ENCODE peak calls at places on chromosomes 16 and 17, in four cellular contexts. W is cardiac muscle cell, Y is ascending aorta, R is psoas muscle. D is an unnamed sample.

GRCh38 chr17:4858068-4858879 is 25.1 kb downstream of the MINK1 start:
- DNase-seq in W (peak; percentile 57), Y (no peak), R (no peak), D (peak; percentile 40)

GRCh38 chr17:81961554-81962498 is 839 bp upstream of the NOTUM start:
- DNase-seq in W (no peak), Y (no peak), R (no peak), D (no peak)

GRCh38 chr16:30894540-30895368 is 877 bp upstream of the BCL7C start:
- DNase-seq in W (no peak), Y (no peak), R (no peak), D (peak; percentile 31)

GRCh38 chr16:68732068-68732680 is 4.9 kb upstream of the CDH1 start:
- DNase-seq in W (peak; percentile 29), Y (no peak), R (no peak), D (peak; percentile 78)

GRCh38 chr17:5128905-5129535 is 13.2 kb downstream of the USP6 start:
- DNase-seq in W (no peak), Y (no peak), R (no peak), D (no peak)

GRCh38 chr17:31581491-31581890 is 190.0 kb downstream of the RAB11FIP4 start:
- DNase-seq in W (no peak), Y (no peak), R (peak; percentile 49), D (no peak)

GRCh38 chr17:17723354-17724261 is 42.4 kb downstream of the RAI1 start:
- DNase-seq in W (peak; percentile 69), Y (no peak), R (no peak), D (peak; percentile 59)

GRCh38 chr17:8019665-8020064 is 17.2 kb downstream of the GUCY2D start:
- DNase-seq in W (no peak), Y (no peak), R (no peak), D (peak; percentile 91)

GRCh38 chr17:75664099-75664549 is 2.8 kb downstream of the RECQL5 start:
- DNase-seq in W (no peak), Y (no peak), R (no peak), D (no peak)

GRCh38 chr16:88781140-88782077 is 3.6 kb downstream of the PIEZO1 start:
- DNase-seq in W (no peak), Y (no peak), R (no peak), D (no peak)

GRCh38 chr17:81031571-81032550 is 3.1 kb upstream of the BAIAP2 start:
- DNase-seq in W (no peak), Y (no peak), R (peak; percentile 20), D (no peak)

GRCh38 chr17:67290994-67291362 is 46.0 kb upstream of the HELZ start:
- DNase-seq in W (no peak), Y (no peak), R (no peak), D (no peak)

GRCh38 chr16:88560722-88561484 is 9.3 kb upstream of the ZC3H18 start:
- DNase-seq in W (peak; percentile 44), Y (no peak), R (no peak), D (no peak)

GRCh38 chr16:58913456-58913855 is 179.3 kb upstream of the GOT2 start:
- DNase-seq in W (no peak), Y (no peak), R (no peak), D (no peak)

GRCh38 chr16:1876468-1876867 is 4.5 kb upstream of the MEIOB start:
- DNase-seq in W (no peak), Y (no peak), R (no peak), D (no peak)

GRCh38 chr17:27218719-27219488 is 75.0 kb upstream of the WSB1 start:
- DNase-seq in W (no peak), Y (no peak), R (no peak), D (no peak)

GRCh38 chr17:32124985-32125847 is 17.1 kb upstream of the RHOT1 start:
- DNase-seq in W (no peak), Y (no peak), R (no peak), D (no peak)

GRCh38 chr16:73170587-73170986 is 122.7 kb upstream of the ZFHX3 start:
- DNase-seq in W (no peak), Y (no peak), R (no peak), D (no peak)

GRCh38 chr16:85055503-85056210 is 28.1 kb downstream of the KIAA0513 start:
- DNase-seq in W (peak; percentile 72), Y (peak; percentile 49), R (no peak), D (peak; percentile 17)

GRCh38 chr16:12258806-12259205 is 282.3 kb downstream of the SNX29 start:
- DNase-seq in W (no peak), Y (no peak), R (no peak), D (no peak)

GRCh38 chr16:86740817-86741799 is 162.8 kb downstream of the FOXL1 start:
- DNase-seq in W (peak; percentile 78), Y (peak; percentile 60), R (peak; percentile 45), D (peak; percentile 62)

GRCh38 chr17:75634754-75635609 is 1.7 kb downstream of the SMIM5 start:
- DNase-seq in W (no peak), Y (no peak), R (peak; percentile 9), D (no peak)

GRCh38 chr16:51526622-51527021 is 375.6 kb upstream of the SALL1 start:
- DNase-seq in W (no peak), Y (no peak), R (no peak), D (no peak)

GRCh38 chr17:13601317-13601775 is 383 bp downstream of the HS3ST3A1 start:
- DNase-seq in W (no peak), Y (no peak), R (no peak), D (no peak)

GRCh38 chr17:51000835-51001638 is 119.6 kb downstream of the SPAG9 start:
- DNase-seq in W (peak; percentile 87), Y (no peak), R (no peak), D (peak; percentile 64)
- TF ChIP-seq CTCF in W (peak; percentile 47), Y (peak; percentile 44), R (peak; percentile 62), D (peak; percentile 25)

GRCh38 chr17:1713878-1714487 is 3.8 kb upstream of the TLCD2 start:
- DNase-seq in W (peak; percentile 61), Y (no peak), R (no peak), D (peak; percentile 41)
- H3K4me3 ChIP-seq in W (peak overlapping the region; percentile 93), Y (peak overlapping the region; percentile 99), R (peak overlapping the region; percentile 97), D (peak overlapping the region; percentile 87)

DNA sequence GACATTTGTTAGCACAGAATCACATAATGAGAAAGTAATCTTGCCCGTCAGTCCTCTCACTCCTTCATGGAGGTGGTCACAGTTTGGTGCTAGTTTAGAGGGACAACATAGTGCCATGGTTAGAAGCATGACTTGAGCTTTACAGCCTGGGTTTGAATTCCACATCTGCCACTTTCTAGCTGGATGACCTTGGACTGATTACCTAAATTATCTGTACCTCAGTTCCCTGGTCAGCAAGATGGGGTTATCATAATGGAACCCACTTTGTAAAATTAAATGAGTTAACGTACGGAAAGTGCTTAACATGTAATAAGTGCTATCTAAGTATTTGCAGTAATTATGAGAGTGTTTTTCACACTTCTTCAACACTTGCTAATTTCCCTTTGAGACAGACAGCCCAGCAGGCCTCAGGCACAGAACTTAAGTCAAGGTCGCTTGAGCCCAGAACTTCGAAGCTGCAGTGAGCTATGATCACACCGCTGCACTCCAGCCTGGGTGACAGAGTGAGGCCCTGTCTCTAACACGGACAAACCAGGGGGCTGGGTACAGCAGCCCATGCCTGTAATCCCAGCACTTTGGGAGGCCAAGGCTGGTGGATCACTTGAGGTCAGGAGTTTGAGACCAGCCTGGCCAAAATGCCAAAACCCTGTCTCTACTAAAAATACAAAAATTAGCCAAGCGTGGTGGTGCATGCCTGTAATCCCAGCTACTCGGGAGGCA is 7.1 kb downstream of the VWA3A start:
- DNase-seq in W (no peak), Y (no peak), R (no peak), D (no peak)
- TF ChIP-seq CTCF in W (no peak), Y (no peak), R (no peak), D (no peak)

GRCh38 chr17:47732399-47733046 is 513 bp upstream of the TBX21 start:
- DNase-seq in W (no peak), Y (no peak), R (no peak), D (no peak)
- H3K4me3 ChIP-seq in W (peak overlapping the region; percentile 41), Y (peak overlapping the region; percentile 63), R (no peak overlapping the region), D (no peak overlapping the region)

GRCh38 chr16:65991149-65991701 is 375.3 kb upstream of the CDH5 start:
- DNase-seq in W (no peak), Y (no peak), R (no peak), D (no peak)
- TF ChIP-seq CTCF in W (no peak), Y (no peak), R (no peak), D (no peak)

DNA sequence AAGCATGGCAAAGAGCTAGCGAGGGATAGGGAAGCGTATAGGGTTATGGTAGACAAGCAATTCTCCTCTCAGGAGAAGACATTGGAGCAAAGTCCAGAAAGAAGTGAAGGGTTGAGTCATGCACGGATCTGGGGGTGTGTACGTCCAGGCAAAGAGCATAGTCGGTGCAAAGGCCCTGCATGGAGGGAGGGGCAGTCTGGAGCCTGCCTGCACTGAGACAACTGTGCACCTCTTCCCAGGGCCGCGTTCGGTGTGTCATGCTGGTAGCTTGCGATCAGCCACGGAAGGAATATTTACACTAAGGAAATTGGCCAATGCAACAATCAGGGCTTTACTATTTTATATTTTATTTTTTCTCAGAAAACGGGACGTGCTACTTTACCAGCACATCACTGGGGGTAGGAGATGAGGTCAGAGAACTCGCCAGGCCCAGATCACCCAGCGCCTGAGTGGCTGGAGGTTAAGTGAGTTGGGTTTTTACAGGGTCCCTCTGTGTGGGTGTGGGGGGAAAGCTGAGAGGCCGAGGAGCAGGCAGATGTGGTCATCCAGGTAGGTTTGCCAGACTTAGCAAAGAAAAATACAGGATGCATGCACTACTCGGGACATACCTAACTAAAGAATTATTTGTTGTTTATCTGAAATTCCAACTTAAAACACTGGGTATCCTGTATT is 6.7 kb upstream of the B9D1 start:
- DNase-seq in W (no peak), Y (no peak), R (no peak), D (no peak)
- H3K4me3 ChIP-seq in W (no peak overlapping the region), Y (no peak overlapping the region), R (no peak overlapping the region), D (no peak overlapping the region)

GRCh38 chr17:61397086-61397842 is 2.4 kb upstream of the TBX2 start:
- DNase-seq in W (peak; percentile 30), Y (no peak), R (no peak), D (no peak)
- TF ChIP-seq CTCF in W (peak; percentile 11), Y (no peak), R (no peak), D (no peak)

GRCh38 chr16:2971134-2971984 is 2.2 kb downstream of the PAQR4 start:
- DNase-seq in W (no peak), Y (no peak), R (no peak), D (no peak)
- H3K4me3 ChIP-seq in W (no peak overlapping the region), Y (no peak overlapping the region), R (no peak overlapping the region), D (no peak overlapping the region)

GRCh38 chr17:53191878-53192277 is 630.8 kb upstream of the KIF2B start:
- DNase-seq in W (no peak), Y (no peak), R (no peak), D (no peak)
- TF ChIP-seq CTCF in W (no peak), Y (no peak), R (no peak), D (no peak)

GRCh38 chr16:60815033-60815432 is 1221.2 kb downstream of the CDH8 start:
- DNase-seq in W (no peak), Y (no peak), R (no peak), D (no peak)
- H3K4me3 ChIP-seq in W (no peak overlapping the region), Y (no peak overlapping the region), R (no peak overlapping the region), D (no peak overlapping the region)